ENCODE peak calls at places on chromosomes 16 and 17, in nine cellular contexts. J is A549; Z is stomach; K is pancreas; U is EH; Y is T follicular helper cell; E is HTR-8/SVneo; F is iPS DF 6.9; M is stimulated activated CD8-positive, alpha-beta memory T cell treated with anti-CD3 and anti-CD28 coated beads, Interleukin-12 subunit alpha, Interleukin-12 subunit beta, amount 100 ng/mL, for 4 hours. W is an unnamed sample.
A peak's percentile ranks its signal among the peaks of the same experiment; 100 is the strongest.

GRCh38 chr16:21526923-21527807 is 72.2 kb upstream of the METTL9 start:
- DNase-seq in J (no peak), Z (no peak), K (no peak), U (no peak), Y (no peak), E (no peak), F (no peak), M (no peak), W (peak; percentile 58)

GRCh38 chr17:2844386-2844785 is 48.1 kb downstream of the RAP1GAP2 start:
- DNase-seq in J (peak; percentile 96), Z (no peak), K (no peak), U (peak; percentile 43), Y (no peak), E (no peak), F (no peak), M (no peak), W (no peak)

GRCh38 chr17:9475259-9475658 is 100.4 kb downstream of the STX8 start:
- DNase-seq in J (no peak), Z (no peak), K (no peak), U (no peak), Y (no peak), E (no peak), F (no peak), M (no peak), W (no peak)

GRCh38 chr16:85473909-85474640 is 139.0 kb upstream of the GSE1 start:
- DNase-seq in J (no peak), Z (no peak), K (no peak), U (peak; percentile 32), Y (no peak), E (no peak), F (no peak), M (no peak), W (peak; percentile 75)

GRCh38 chr17:40547785-40548478 is 17.3 kb downstream of the CCR7 start:
- DNase-seq in J (no peak), Z (peak; percentile 16), K (no peak), U (no peak), Y (no peak), E (no peak), F (no peak), M (no peak), W (no peak)

GRCh38 chr17:19380551-19381284 is 2.4 kb downstream of the MAPK7 start:
- DNase-seq in J (no peak), Z (no peak), K (no peak), U (no peak), Y (no peak), E (no peak), F (no peak), M (no peak), W (no peak)

GRCh38 chr16:66616169-66616568 is 11.7 kb downstream of the CMTM3 start:
- DNase-seq in J (no peak), Z (no peak), K (no peak), U (no peak), Y (no peak), E (no peak), F (no peak), M (no peak), W (no peak)

GRCh38 chr17:63697341-63698286 is 2.3 kb downstream of the LIMD2 start:
- DNase-seq in J (peak; percentile 69), Z (peak; percentile 73), K (peak; percentile 62), U (peak; percentile 43), Y (peak; percentile 81), E (peak; percentile 84), F (no peak), M (peak; percentile 53), W (peak; percentile 82)

GRCh38 chr17:80706454-80706853 is 161.8 kb downstream of the RPTOR start:
- DNase-seq in J (no peak), Z (no peak), K (no peak), U (peak; percentile 8), Y (no peak), E (no peak), F (no peak), M (no peak), W (no peak)

GRCh38 chr17:19383681-19384470 is 3.1 kb downstream of the MFAP4 start:
- DNase-seq in J (no peak), Z (no peak), K (no peak), U (no peak), Y (no peak), E (no peak), F (no peak), M (no peak), W (no peak)

GRCh38 chr16:68368602-68368944 is 57.8 kb downstream of the PRMT7 start:
- DNase-seq in J (no peak), Z (no peak), K (no peak), U (no peak), Y (no peak), E (no peak), F (no peak), M (no peak), W (peak; percentile 50)

GRCh38 chr17:35046740-35047283 is 16.7 kb downstream of the RFFL start:
- DNase-seq in J (no peak), Z (no peak), K (no peak), U (no peak), Y (peak; percentile 50), E (peak; percentile 28), F (no peak), M (no peak), W (no peak)

GRCh38 chr17:78879679-78880186 is 23.3 kb downstream of the CEP295NL start:
- DNase-seq in J (no peak), Z (no peak), K (peak; percentile 55), U (peak; percentile 95), Y (no peak), E (no peak), F (no peak), M (no peak), W (peak; percentile 81)

GRCh38 chr16:29961479-29962343 is at the start of gene TMEM219:
- DNase-seq in J (peak; percentile 88), Z (peak; percentile 93), K (peak; percentile 82), U (peak; percentile 92), Y (peak; percentile 89), E (peak; percentile 96), F (peak; percentile 70), M (peak; percentile 92), W (peak; percentile 91)

GRCh38 chr17:10337136-10337535 is 35.7 kb downstream of the MYH13 start:
- DNase-seq in J (no peak), Z (no peak), K (no peak), U (no peak), Y (no peak), E (no peak), F (no peak), M (no peak), W (no peak)

GRCh38 chr17:77709594-77709993 is 248.9 kb upstream of the TNRC6C start:
- DNase-seq in J (no peak), Z (no peak), K (no peak), U (no peak), Y (no peak), E (no peak), F (no peak), M (no peak), W (no peak)

GRCh38 chr16:46649571-46649970 is 28.4 kb upstream of the SHCBP1 start:
- DNase-seq in J (no peak), Z (no peak), K (peak; percentile 27), U (no peak), Y (no peak), E (no peak), F (no peak), M (no peak), W (no peak)

GRCh38 chr16:68423771-68424170 is 24.5 kb downstream of the SMPD3 start:
- DNase-seq in J (no peak), Z (no peak), K (no peak), U (no peak), Y (no peak), E (no peak), F (no peak), M (no peak), W (peak; percentile 36)

GRCh38 chr17:39553326-39553945 is 54.3 kb downstream of the NEUROD2 start:
- DNase-seq in J (no peak), Z (no peak), K (no peak), U (peak; percentile 67), Y (no peak), E (no peak), F (no peak), M (no peak), W (no peak)

GRCh38 chr17:57861000-57861736 is 11.3 kb upstream of the MRPS23 start:
- DNase-seq in J (peak; percentile 90), Z (peak; percentile 84), K (peak; percentile 84), U (peak; percentile 41), Y (no peak), E (no peak), F (no peak), M (no peak), W (peak; percentile 82)

GRCh38 chr16:1290032-1290431 is 19.4 kb upstream of the UBE2I start:
- DNase-seq in J (no peak), Z (no peak), K (no peak), U (no peak), Y (no peak), E (no peak), F (no peak), M (no peak), W (no peak)

GRCh38 chr16:79843631-79844043 is 243.1 kb upstream of the MAF start:
- DNase-seq in J (no peak), Z (no peak), K (no peak), U (no peak), Y (no peak), E (no peak), F (no peak), M (no peak), W (no peak)

GRCh38 chr16:2483160-2483559 is 8.2 kb downstream of the TBC1D24 start:
- DNase-seq in J (no peak), Z (no peak), K (no peak), U (peak; percentile 38), Y (no peak), E (no peak), F (no peak), M (no peak), W (no peak)

GRCh38 chr16:9053006-9053601 is 38.3 kb upstream of the HAPSTR1 start:
- DNase-seq in J (peak; percentile 95), Z (peak; percentile 43), K (peak; percentile 50), U (peak; percentile 84), Y (no peak), E (peak; percentile 72), F (peak; percentile 93), M (no peak), W (no peak)

GRCh38 chr16:78925071-78925714 is 675.3 kb downstream of the MAF start:
- DNase-seq in J (peak; percentile 45), Z (peak; percentile 51), K (no peak), U (no peak), Y (no peak), E (no peak), F (peak; percentile 18), M (no peak), W (no peak)

GRCh38 chr16:69145658-69146057 is 13.2 kb downstream of the UTP4 start:
- DNase-seq in J (no peak), Z (peak; percentile 56), K (peak; percentile 65), U (no peak), Y (no peak), E (no peak), F (no peak), M (no peak), W (no peak)

GRCh38 chr16:929674-930073 is 41.1 kb downstream of the LMF1 start:
- DNase-seq in J (no peak), Z (no peak), K (no peak), U (no peak), Y (no peak), E (no peak), F (no peak), M (no peak), W (no peak)

GRCh38 chr17:7477392-7478275 is 1.8 kb downstream of the ZBTB4 start:
- DNase-seq in J (peak; percentile 24), Z (peak; percentile 60), K (no peak), U (peak; percentile 95), Y (no peak), E (no peak), F (no peak), M (peak; percentile 31), W (peak; percentile 54)

GRCh38 chr17:12342609-12343248 is 322.1 kb downstream of the MAP2K4 start:
- DNase-seq in J (peak; percentile 65), Z (peak; percentile 62), K (peak; percentile 16), U (peak; percentile 32), Y (no peak), E (peak; percentile 41), F (peak; percentile 41), M (no peak), W (no peak)

GRCh38 chr17:48600244-48601098 is 4.3 kb downstream of the HOXB6 start:
- DNase-seq in J (no peak), Z (no peak), K (no peak), U (no peak), Y (no peak), E (no peak), F (no peak), M (no peak), W (no peak)

GRCh38 chr17:30380106-30380420 is 1.3 kb downstream of the CPD start:
- DNase-seq in J (no peak), Z (no peak), K (no peak), U (peak; percentile 29), Y (no peak), E (no peak), F (no peak), M (no peak), W (no peak)

W was measured in upper lobe of left lung.